ENCODE peak calls at places on chromosome 16, in seven cellular contexts. One of them, this sample, is unnamed.

GRCh38 chr16:5490499-5490898 is 392.9 kb upstream of the EEF2KMT start:
- DNase-seq in tibial nerve: peak; percentile 5
- DNase-seq in stomach: no peak
- DNase-seq in heart right ventricle: peak; percentile 6
- DNase-seq in sigmoid colon: no peak
- DNase-seq in cardiac muscle cell: no peak
- DNase-seq in PC-3: peak; percentile 3
- DNase-seq in this sample: peak; percentile 80

GRCh38 chr16:89343501-89344291 is 126.2 kb downstream of the ZNF778 start:
- DNase-seq in tibial nerve: no peak
- DNase-seq in stomach: no peak
- DNase-seq in heart right ventricle: no peak
- DNase-seq in sigmoid colon: no peak
- DNase-seq in cardiac muscle cell: no peak
- DNase-seq in PC-3: peak; percentile 89
- DNase-seq in this sample: no peak

GRCh38 chr16:78647019-78647418 is 547.6 kb downstream of the WWOX start:
- DNase-seq in tibial nerve: no peak
- DNase-seq in stomach: no peak
- DNase-seq in heart right ventricle: peak; percentile 39
- DNase-seq in sigmoid colon: no peak
- DNase-seq in cardiac muscle cell: no peak
- DNase-seq in PC-3: no peak
- DNase-seq in this sample: no peak

GRCh38 chr16:75247249-75247648 is 4.2 kb downstream of the BCAR1 start:
- DNase-seq in tibial nerve: no peak
- DNase-seq in stomach: no peak
- DNase-seq in heart right ventricle: no peak
- DNase-seq in sigmoid colon: no peak
- DNase-seq in cardiac muscle cell: no peak
- DNase-seq in PC-3: no peak
- DNase-seq in this sample: no peak

GRCh38 chr16:73956592-73957495 is 339.8 kb upstream of the PSMD7 start:
- DNase-seq in tibial nerve: peak; percentile 72
- DNase-seq in stomach: peak; percentile 54
- DNase-seq in heart right ventricle: peak; percentile 56
- DNase-seq in sigmoid colon: peak; percentile 73
- DNase-seq in cardiac muscle cell: peak; percentile 70
- DNase-seq in PC-3: peak; percentile 64
- DNase-seq in this sample: peak; percentile 70

GRCh38 chr16:89026121-89026612 is 49.2 kb upstream of the CBFA2T3 start:
- DNase-seq in tibial nerve: no peak
- DNase-seq in stomach: no peak
- DNase-seq in heart right ventricle: no peak
- DNase-seq in sigmoid colon: no peak
- DNase-seq in cardiac muscle cell: no peak
- DNase-seq in PC-3: peak; percentile 61
- DNase-seq in this sample: no peak

GRCh38 chr16:3963203-3963602 is 82.7 kb upstream of the CREBBP start:
- DNase-seq in tibial nerve: no peak
- DNase-seq in stomach: no peak
- DNase-seq in heart right ventricle: no peak
- DNase-seq in sigmoid colon: no peak
- DNase-seq in cardiac muscle cell: peak; percentile 30
- DNase-seq in PC-3: no peak
- DNase-seq in this sample: no peak

GRCh38 chr16:16148755-16149154 is 74.5 kb downstream of the ABCC6 start:
- DNase-seq in tibial nerve: no peak
- DNase-seq in stomach: no peak
- DNase-seq in heart right ventricle: no peak
- DNase-seq in sigmoid colon: no peak
- DNase-seq in cardiac muscle cell: no peak
- DNase-seq in PC-3: no peak
- DNase-seq in this sample: no peak

GRCh38 chr16:2904922-2905240 is 6.8 kb upstream of the FLYWCH1 start:
- DNase-seq in tibial nerve: no peak
- DNase-seq in stomach: peak; percentile 29
- DNase-seq in heart right ventricle: no peak
- DNase-seq in sigmoid colon: peak; percentile 75
- DNase-seq in cardiac muscle cell: no peak
- DNase-seq in PC-3: no peak
- DNase-seq in this sample: no peak

GRCh38 chr16:30966033-30966619 is 8.6 kb downstream of the SETD1A start:
- DNase-seq in tibial nerve: no peak
- DNase-seq in stomach: no peak
- DNase-seq in heart right ventricle: no peak
- DNase-seq in sigmoid colon: no peak
- DNase-seq in cardiac muscle cell: no peak
- DNase-seq in PC-3: no peak
- DNase-seq in this sample: no peak

GRCh38 chr16:19809121-19809635 is 75.5 kb downstream of the GPRC5B start:
- DNase-seq in tibial nerve: no peak
- DNase-seq in stomach: peak; percentile 56
- DNase-seq in heart right ventricle: no peak
- DNase-seq in sigmoid colon: peak; percentile 49
- DNase-seq in cardiac muscle cell: peak; percentile 20
- DNase-seq in PC-3: peak; percentile 82
- DNase-seq in this sample: no peak

GRCh38 chr16:10526962-10527361 is 53.4 kb downstream of the EMP2 start:
- DNase-seq in tibial nerve: no peak
- DNase-seq in stomach: no peak
- DNase-seq in heart right ventricle: no peak
- DNase-seq in sigmoid colon: no peak
- DNase-seq in cardiac muscle cell: no peak
- DNase-seq in PC-3: no peak
- DNase-seq in this sample: no peak

GRCh38 chr16:518858-519257 is 8.7 kb upstream of the CAPN15 start:
- DNase-seq in tibial nerve: no peak
- DNase-seq in stomach: no peak
- DNase-seq in heart right ventricle: no peak
- DNase-seq in sigmoid colon: no peak
- DNase-seq in cardiac muscle cell: no peak
- DNase-seq in PC-3: no peak
- DNase-seq in this sample: no peak

GRCh38 chr16:3458852-3459361 is 15.4 kb downstream of the NAA60 start:
- DNase-seq in tibial nerve: no peak
- DNase-seq in stomach: peak; percentile 57
- DNase-seq in heart right ventricle: no peak
- DNase-seq in sigmoid colon: no peak
- DNase-seq in cardiac muscle cell: no peak
- DNase-seq in PC-3: peak; percentile 17
- DNase-seq in this sample: no peak

GRCh38 chr16:55501549-55502322 is 7.1 kb upstream of the LPCAT2 start:
- DNase-seq in tibial nerve: peak; percentile 4
- DNase-seq in stomach: no peak
- DNase-seq in heart right ventricle: no peak
- DNase-seq in sigmoid colon: no peak
- DNase-seq in cardiac muscle cell: peak; percentile 28
- DNase-seq in PC-3: peak; percentile 53
- DNase-seq in this sample: no peak

GRCh38 chr16:30092373-30093010 is 768 bp upstream of the TBX6 start:
- DNase-seq in tibial nerve: peak; percentile 70
- DNase-seq in stomach: peak; percentile 70
- DNase-seq in heart right ventricle: peak; percentile 88
- DNase-seq in sigmoid colon: peak; percentile 90
- DNase-seq in cardiac muscle cell: peak; percentile 84
- DNase-seq in PC-3: peak; percentile 45
- DNase-seq in this sample: peak; percentile 88

GRCh38 chr16:11066231-11066870 is 122.0 kb downstream of the CLEC16A start:
- DNase-seq in tibial nerve: no peak
- DNase-seq in stomach: no peak
- DNase-seq in heart right ventricle: no peak
- DNase-seq in sigmoid colon: peak; percentile 52
- DNase-seq in cardiac muscle cell: no peak
- DNase-seq in PC-3: no peak
- DNase-seq in this sample: no peak

DNA sequence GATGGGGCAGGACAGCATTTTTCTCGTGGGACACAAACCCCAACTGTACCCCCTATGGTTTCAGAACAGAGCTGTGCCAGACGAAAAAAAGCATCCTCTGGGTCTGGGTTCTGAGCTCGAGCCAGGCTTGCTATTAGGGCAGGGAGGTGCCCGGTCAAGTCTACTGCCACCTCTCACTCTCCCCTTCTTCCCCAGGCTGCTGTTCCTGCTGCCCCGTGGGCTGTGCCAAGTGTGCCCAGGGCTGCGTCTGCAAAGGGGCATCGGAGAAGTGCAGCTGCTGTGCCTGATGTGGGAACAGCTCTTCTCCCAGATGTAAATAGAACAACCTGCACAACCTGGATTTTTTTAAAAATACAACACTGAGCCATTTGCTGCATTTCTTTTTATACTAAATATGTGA is 1.1 kb downstream of the MT1E start:
- DNase-seq in tibial nerve: no peak
- DNase-seq in stomach: no peak
- DNase-seq in heart right ventricle: no peak
- DNase-seq in sigmoid colon: no peak
- DNase-seq in cardiac muscle cell: no peak
- DNase-seq in PC-3: no peak
- DNase-seq in this sample: no peak
- H3K4me3 ChIP-seq in tibial nerve: peak overlapping the region; percentile 70
- H3K4me3 ChIP-seq in stomach: peak overlapping the region; percentile 67
- H3K4me3 ChIP-seq in heart right ventricle: peak overlapping the region; percentile 82
- H3K4me3 ChIP-seq in sigmoid colon: peak overlapping the region; percentile 68
- H3K4me3 ChIP-seq in cardiac muscle cell: no peak overlapping the region
- H3K4me3 ChIP-seq in PC-3: no peak overlapping the region
- H3K4me3 ChIP-seq in this sample: no peak overlapping the region

DNA sequence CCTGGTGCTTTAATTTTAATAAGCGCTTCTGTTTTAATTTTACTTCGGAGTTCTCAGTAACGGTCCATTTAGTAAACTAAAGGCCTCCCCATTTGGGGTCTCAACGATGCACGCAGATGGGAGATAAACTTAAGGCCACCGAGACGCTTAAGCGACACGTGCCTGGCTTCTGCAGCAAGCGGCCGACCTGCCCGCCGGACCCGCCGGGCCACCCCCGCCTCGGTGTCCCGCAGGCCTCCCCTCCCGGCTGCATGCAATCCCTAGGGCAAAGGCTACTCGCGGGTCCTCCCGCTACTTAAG is 592 bp downstream of the GCSH start:
- DNase-seq in tibial nerve: no peak
- DNase-seq in stomach: no peak
- DNase-seq in heart right ventricle: no peak
- DNase-seq in sigmoid colon: no peak
- DNase-seq in cardiac muscle cell: no peak
- DNase-seq in PC-3: peak; percentile 2
- DNase-seq in this sample: no peak
- H3K4me1 ChIP-seq in tibial nerve: peaks cover 5% of the 10 kb centered on the region
- H3K4me1 ChIP-seq in stomach: peaks cover 6% of the 10 kb centered on the region
- H3K4me1 ChIP-seq in heart right ventricle: no peaks in the 10 kb centered on the region
- H3K4me1 ChIP-seq in sigmoid colon: no peaks in the 10 kb centered on the region
- H3K4me1 ChIP-seq in cardiac muscle cell: no peaks in the 10 kb centered on the region
- H3K4me1 ChIP-seq in PC-3: peaks cover 13% of the 10 kb centered on the region
- H3K4me1 ChIP-seq in this sample: no peaks in the 10 kb centered on the region

DNA sequence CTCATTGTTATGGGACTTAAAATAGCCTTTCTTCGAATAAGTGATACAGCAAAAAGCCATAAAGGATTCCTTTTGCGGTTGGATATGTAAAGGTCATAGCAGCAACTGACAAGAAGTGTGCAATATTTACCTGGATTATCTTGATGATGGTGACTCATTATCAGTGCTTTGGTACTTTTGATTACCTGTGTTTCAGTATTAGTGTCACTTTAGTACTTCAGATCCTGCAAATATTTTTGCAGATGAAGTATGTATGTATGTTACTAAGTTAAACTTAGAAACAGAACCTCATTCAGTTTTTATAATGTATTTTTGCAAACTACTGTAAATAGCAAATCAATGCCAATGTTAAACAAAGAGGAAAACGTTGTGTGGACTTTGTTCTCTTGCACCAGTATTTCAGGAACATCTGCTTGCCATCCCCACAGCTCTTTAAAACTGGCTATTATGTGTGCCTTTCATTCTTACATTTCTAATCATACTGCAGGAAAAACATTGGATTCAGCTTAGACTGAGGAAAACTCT is 10.5 kb downstream of the CNEP1R1 start:
- DNase-seq in tibial nerve: no peak
- DNase-seq in stomach: no peak
- DNase-seq in heart right ventricle: no peak
- DNase-seq in sigmoid colon: no peak
- DNase-seq in cardiac muscle cell: no peak
- DNase-seq in PC-3: no peak
- DNase-seq in this sample: no peak
- TF ChIP-seq CTCF in tibial nerve: no peak
- TF ChIP-seq CTCF in stomach: no peak
- TF ChIP-seq CTCF in heart right ventricle: no peak
- TF ChIP-seq CTCF in sigmoid colon: no peak
- TF ChIP-seq CTCF in cardiac muscle cell: no peak
- TF ChIP-seq CTCF in PC-3: no peak
- TF ChIP-seq CTCF in this sample: no peak

GRCh38 chr16:87707097-87707496 is 58.7 kb downstream of the KLHDC4 start:
- DNase-seq in tibial nerve: no peak
- DNase-seq in stomach: no peak
- DNase-seq in heart right ventricle: no peak
- DNase-seq in sigmoid colon: no peak
- DNase-seq in cardiac muscle cell: no peak
- DNase-seq in PC-3: no peak
- DNase-seq in this sample: no peak

GRCh38 chr16:87707714-87708113 is 58.1 kb downstream of the KLHDC4 start:
- DNase-seq in tibial nerve: no peak
- DNase-seq in stomach: no peak
- DNase-seq in heart right ventricle: no peak
- DNase-seq in sigmoid colon: no peak
- DNase-seq in cardiac muscle cell: no peak
- DNase-seq in PC-3: no peak
- DNase-seq in this sample: no peak

GRCh38 chr16:87709677-87710076 is 56.1 kb downstream of the KLHDC4 start:
- DNase-seq in tibial nerve: no peak
- DNase-seq in stomach: no peak
- DNase-seq in heart right ventricle: no peak
- DNase-seq in sigmoid colon: no peak
- DNase-seq in cardiac muscle cell: no peak
- DNase-seq in PC-3: no peak
- DNase-seq in this sample: no peak

GRCh38 chr16:87708881-87709638 is 56.7 kb downstream of the KLHDC4 start:
- DNase-seq in tibial nerve: no peak
- DNase-seq in stomach: no peak
- DNase-seq in heart right ventricle: no peak
- DNase-seq in sigmoid colon: no peak
- DNase-seq in cardiac muscle cell: no peak
- DNase-seq in PC-3: no peak
- DNase-seq in this sample: no peak

DNA sequence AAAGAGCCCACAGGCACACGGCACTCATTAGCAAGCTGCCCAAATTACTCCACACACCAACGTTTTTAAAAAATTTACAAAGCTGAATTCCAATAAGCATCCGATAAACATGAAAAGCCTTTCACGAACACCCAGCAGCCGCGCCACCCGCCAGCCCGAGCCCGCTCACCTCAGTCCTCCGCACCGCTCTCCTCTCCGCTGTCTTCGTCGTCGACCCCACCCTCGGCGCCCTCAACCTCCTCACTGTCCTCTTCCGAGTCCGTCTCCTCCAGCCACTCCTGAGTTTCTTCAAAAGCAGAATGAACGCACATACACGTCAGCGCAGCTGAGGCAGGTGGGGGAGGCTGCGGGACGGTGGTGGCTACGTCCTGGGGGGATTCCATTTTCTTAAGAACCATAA is 57.6 kb downstream of the KLHDC4 start:
- DNase-seq in tibial nerve: no peak
- DNase-seq in stomach: no peak
- DNase-seq in heart right ventricle: no peak
- DNase-seq in sigmoid colon: no peak
- DNase-seq in cardiac muscle cell: no peak
- DNase-seq in PC-3: no peak
- DNase-seq in this sample: no peak
- H3K4me3 ChIP-seq in tibial nerve: no peak overlapping the region
- H3K4me3 ChIP-seq in stomach: no peak overlapping the region
- H3K4me3 ChIP-seq in heart right ventricle: no peak overlapping the region
- H3K4me3 ChIP-seq in sigmoid colon: no peak overlapping the region
- H3K4me3 ChIP-seq in cardiac muscle cell: no peak overlapping the region
- H3K4me3 ChIP-seq in PC-3: no peak overlapping the region
- H3K4me3 ChIP-seq in this sample: no peak overlapping the region